ENCODE peak calls at places on chromosomes 13 and 19, in seven cellular contexts. A, O, B, J, I, R and D are unnamed samples.

GRCh38 chr13:53357582-53357981 is 329.0 kb downstream of the OLFM4 start:
- DNase-seq in I (no peak), A (no peak), O (no peak), B (no peak), J (no peak), R (no peak), D (no peak)

GRCh38 chr19:48636859-48637448 is at the start of gene DBP:
- DNase-seq in R (no peak), J (peak; percentile 73), B (no peak), O (no peak), A (no peak), I (no peak), D (peak; percentile 55)

GRCh38 chr19:6800991-6801396 is 28.5 kb downstream of the VAV1 start:
- DNase-seq in J (peak; percentile 30), I (no peak), B (peak; percentile 46), A (no peak), R (no peak), O (no peak), D (no peak)

GRCh38 chr19:11295665-11296245 is at the start of gene TSPAN16:
- DNase-seq in A (peak; percentile 10), J (no peak), B (no peak), R (no peak), I (no peak), O (no peak), D (no peak)

GRCh38 chr19:43711751-43712355 is 4.0 kb upstream of the IRGC start:
- DNase-seq in R (no peak), J (no peak), B (peak; percentile 16), I (no peak), A (no peak), O (no peak), D (no peak)

GRCh38 chr13:29905845-29906244 is 55.4 kb upstream of the UBL3 start:
- DNase-seq in B (no peak), A (no peak), R (no peak), J (no peak), I (no peak), O (no peak), D (no peak)

GRCh38 chr13:25654332-25654731 is 282.6 kb downstream of the ATP8A2 start:
- DNase-seq in B (no peak), A (no peak), J (no peak), I (no peak), O (no peak), R (peak; percentile 13), D (no peak)

GRCh38 chr13:89982406-89983085 is 1364.9 kb upstream of the MIR17HG start:
- DNase-seq in R (no peak), A (no peak), J (no peak), I (no peak), O (no peak), B (no peak), D (no peak)

GRCh38 chr13:30256713-30257432 is 50.5 kb downstream of the KATNAL1 start:
- DNase-seq in A (no peak), B (no peak), O (no peak), R (no peak), J (no peak), I (no peak), D (no peak)

GRCh38 chr13:51799261-51799660 is 4.7 kb downstream of the DHRS12 start:
- DNase-seq in I (no peak), A (no peak), J (no peak), R (no peak), O (no peak), B (no peak), D (no peak)

GRCh38 chr13:32206097-32206740 is 108.9 kb downstream of the ZAR1L start:
- DNase-seq in B (no peak), R (no peak), A (no peak), J (no peak), I (no peak), O (no peak), D (no peak)

GRCh38 chr13:82833928-82834327 is 1048.3 kb downstream of the SLITRK1 start:
- DNase-seq in A (no peak), J (no peak), R (no peak), B (peak; percentile 29), I (no peak), O (no peak), D (no peak)

GRCh38 chr13:43377955-43378354 is 354.6 kb downstream of the DNAJC15 start:
- DNase-seq in A (no peak), B (no peak), O (no peak), R (no peak), I (no peak), J (no peak), D (no peak)

GRCh38 chr13:99041788-99042187 is 63.9 kb upstream of the DOCK9 start:
- DNase-seq in O (no peak), A (no peak), R (no peak), I (no peak), B (no peak), J (no peak), D (no peak)

GRCh38 chr13:33323766-33324525 is 38.4 kb upstream of the STARD13 start:
- DNase-seq in I (no peak), A (no peak), O (no peak), J (no peak), B (no peak), R (no peak), D (no peak)

GRCh38 chr19:14368011-14368513 is 13.2 kb upstream of the ADGRE5 start:
- DNase-seq in J (no peak), O (no peak), R (no peak), I (peak; percentile 36), A (no peak), B (no peak), D (no peak)

GRCh38 chr19:12513531-12514061 is 29.0 kb upstream of the ZNF709 start:
- DNase-seq in O (no peak), I (no peak), J (peak; percentile 39), R (no peak), B (no peak), A (no peak), D (no peak)

GRCh38 chr13:40170091-40170490 is 496.4 kb downstream of the FOXO1 start:
- DNase-seq in I (no peak), O (no peak), R (no peak), J (no peak), A (no peak), B (no peak), D (no peak)

GRCh38 chr19:18729933-18730530 is 46.6 kb downstream of the CRTC1 start:
- DNase-seq in I (no peak), J (peak; percentile 28), B (no peak), O (no peak), A (no peak), R (no peak), D (no peak)

GRCh38 chr19:3670258-3670795 is 29.9 kb downstream of the PIP5K1C start:
- DNase-seq in I (no peak), B (peak; percentile 95), A (peak; percentile 45), R (peak; percentile 55), O (no peak), J (no peak), D (no peak)

GRCh38 chr13:110271313-110271712 is 35.6 kb downstream of the COL4A1 start:
- DNase-seq in A (no peak), I (no peak), J (no peak), O (no peak), R (no peak), B (no peak), D (no peak)

GRCh38 chr13:112056284-112056727 is 10.6 kb upstream of the SOX1 start:
- DNase-seq in O (no peak), I (no peak), J (peak; percentile 78), A (peak; percentile 73), B (no peak), R (no peak), D (peak; percentile 62)

GRCh38 chr19:46958542-46958941 is 61.1 kb upstream of the NPAS1 start:
- DNase-seq in B (peak; percentile 41), I (no peak), O (no peak), J (no peak), R (no peak), A (peak; percentile 24), D (no peak)

GRCh38 chr13:36454121-36454520 is 21.8 kb downstream of the CCNA1 start:
- DNase-seq in R (no peak), J (no peak), O (no peak), I (no peak), B (no peak), A (no peak), D (no peak)

GRCh38 chr13:36456577-36456976 is 24.3 kb downstream of the CCNA1 start:
- DNase-seq in A (peak; percentile 40), O (no peak), I (no peak), J (no peak), R (no peak), B (no peak), D (no peak)

GRCh38 chr13:36450534-36450933 is 18.2 kb downstream of the CCNA1 start:
- DNase-seq in A (no peak), B (no peak), J (no peak), I (no peak), R (no peak), O (no peak), D (no peak)

GRCh38 chr13:36454962-36455361 is 22.7 kb downstream of the CCNA1 start:
- DNase-seq in J (no peak), O (no peak), R (no peak), I (no peak), B (no peak), A (no peak), D (no peak)

DNA sequence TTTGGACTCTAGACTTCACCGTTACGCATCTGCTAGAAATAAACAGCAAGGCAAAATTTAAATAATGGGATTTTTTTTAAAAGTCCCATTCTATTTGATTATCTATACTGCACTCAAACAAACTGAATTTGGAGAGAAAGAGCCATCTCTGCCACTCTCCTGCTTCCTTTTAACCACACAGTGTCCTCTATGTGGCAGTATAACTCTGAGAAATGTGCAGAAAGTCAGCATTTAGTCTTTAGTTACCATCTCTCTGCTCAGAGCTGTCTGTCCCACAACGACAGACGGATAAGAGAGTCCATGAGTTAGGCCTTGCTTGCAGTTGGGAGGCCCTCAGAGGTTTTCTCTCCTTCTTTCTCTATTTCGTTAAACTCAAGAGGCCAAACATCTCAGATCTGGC is 21.2 kb downstream of the CCNA1 start:
- DNase-seq in I (no peak), O (no peak), A (peak; percentile 45), J (no peak), R (no peak), B (no peak), D (no peak)
- TF ChIP-seq CTCF in I (no peak), O (peak; percentile 59), A (peak; percentile 61), J (peak; percentile 66), R (no peak), B (peak; percentile 44), D (no peak)

DNA sequence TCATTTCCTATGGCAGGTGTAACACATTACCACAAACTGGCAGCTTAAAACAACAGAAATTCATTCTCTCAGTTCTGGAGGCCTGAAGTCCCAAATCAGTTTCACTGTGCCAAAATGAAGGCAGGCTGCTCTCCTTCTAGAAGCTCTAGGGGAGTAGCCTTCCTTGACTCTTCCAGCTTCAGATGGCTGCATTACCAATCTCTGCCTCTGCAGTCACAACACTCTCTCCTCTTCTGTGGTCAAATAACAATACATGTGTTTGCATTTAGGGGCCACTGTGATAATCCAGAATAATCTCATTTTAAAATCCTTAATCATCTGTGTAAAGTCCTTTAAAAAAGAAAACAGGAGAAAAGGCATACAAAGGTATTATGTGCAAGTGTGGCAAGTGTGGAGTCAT is 7.8 kb downstream of the DIAPH3 start:
- DNase-seq in A (no peak), I (no peak), J (no peak), B (peak; percentile 9), O (no peak), R (no peak), D (no peak)
- TF ChIP-seq CTCF in A (no peak), I (no peak), J (peak; percentile 39), B (peak; percentile 32), O (no peak), R (no peak), D (no peak)

GRCh38 chr13:37277435-37278144 is 172.1 kb upstream of the CSNK1A1L start:
- DNase-seq in O (no peak), I (no peak), B (peak; percentile 25), J (no peak), A (no peak), R (no peak), D (no peak)
- TF ChIP-seq CTCF in O (no peak), I (no peak), B (no peak), J (no peak), A (no peak), R (no peak), D (no peak)

GRCh38 chr13:59133903-59134302 is 1029.8 kb downstream of the DIAPH3 start:
- DNase-seq in O (no peak), R (no peak), B (no peak), A (peak; percentile 38), I (no peak), J (no peak), D (no peak)
- TF ChIP-seq CTCF in O (no peak), R (no peak), B (no peak), A (no peak), I (no peak), J (no peak), D (no peak)